ENCODE peak calls at places on chromosomes 16 and 17, in seven cellular contexts. Z is effector CD4-positive, alpha-beta T cell; Q is effector memory CD8-positive, alpha-beta T cell; X is GM04503; E is hepatic stellate cell; I is cardiac muscle cell; S is left cardiac atrium. D is an unnamed sample.

GRCh38 chr16:64339052-64339770 is 782.7 kb downstream of the CDH11 start:
- DNase-seq in Z (no peak), Q (no peak), X (peak), E (peak), I (peak), S (no peak), D (no peak)

GRCh38 chr17:70863436-70864248 is 694.3 kb downstream of the KCNJ2 start:
- DNase-seq in Z (no peak), Q (no peak), X (no peak), E (no peak), I (peak), S (peak), D (no peak)

GRCh38 chr17:82216301-82217119 is 3.9 kb upstream of the CCDC57 start:
- DNase-seq in Z (no peak), Q (peak), X (peak), E (peak), I (peak), S (peak), D (peak)

GRCh38 chr16:23131841-23132576 is 17.2 kb downstream of the USP31 start:
- DNase-seq in Z (no peak), Q (no peak), X (no peak), E (no peak), I (peak), S (no peak), D (no peak)

GRCh38 chr16:4290236-4290830 is 17.5 kb upstream of the TFAP4 start:
- DNase-seq in Z (no peak), Q (no peak), X (peak), E (peak), I (peak), S (no peak), D (no peak)

GRCh38 chr16:23280483-23280967 is 21.6 kb upstream of the SCNN1B start:
- DNase-seq in Z (no peak), Q (no peak), X (no peak), E (no peak), I (no peak), S (no peak), D (no peak)

GRCh38 chr17:14298221-14298994 is 2.5 kb upstream of the HS3ST3B1 start:
- DNase-seq in Z (no peak), Q (no peak), X (no peak), E (no peak), I (peak), S (no peak), D (no peak)

GRCh38 chr16:68257251-68257905 is 6.9 kb upstream of the SLC7A6 start:
- DNase-seq in Z (no peak), Q (no peak), X (no peak), E (no peak), I (no peak), S (no peak), D (no peak)

GRCh38 chr16:84785843-84786538 is 33.8 kb upstream of the CRISPLD2 start:
- DNase-seq in Z (no peak), Q (no peak), X (no peak), E (peak), I (peak), S (peak), D (peak)

GRCh38 chr17:58783380-58783779 is 27.7 kb downstream of the PPM1E start:
- DNase-seq in Z (no peak), Q (no peak), X (no peak), E (no peak), I (peak), S (no peak), D (no peak)

GRCh38 chr17:79557724-79558572 is 52.9 kb downstream of the RBFOX3 start:
- DNase-seq in Z (no peak), Q (no peak), X (no peak), E (no peak), I (no peak), S (no peak), D (no peak)

GRCh38 chr17:41015473-41015872 is 6.5 kb upstream of the KRTAP3-1 start:
- DNase-seq in Z (no peak), Q (no peak), X (no peak), E (no peak), I (no peak), S (no peak), D (no peak)

GRCh38 chr16:71930013-71930563 is 34.8 kb downstream of the IST1 start:
- DNase-seq in Z (no peak), Q (no peak), X (no peak), E (no peak), I (no peak), S (no peak), D (no peak)

GRCh38 chr16:85522842-85523601 is 90.1 kb upstream of the GSE1 start:
- DNase-seq in Z (no peak), Q (no peak), X (peak), E (peak), I (peak), S (no peak), D (no peak)

GRCh38 chr17:12250973-12251372 is 230.3 kb downstream of the MAP2K4 start:
- DNase-seq in Z (no peak), Q (no peak), X (no peak), E (no peak), I (no peak), S (no peak), D (no peak)

D was measured in left ventricle myocardium superior.